ENCODE peak calls at places on chromosome 16, in eight cellular contexts. C, S, O, J, Y, P, K and Q are unnamed samples.

GRCh38 chr16:66382171-66382965 is 15.9 kb downstream of the CDH5 start:
- DNase-seq in C (no peak), S (peak), O (no peak), J (no peak), Y (no peak), P (no peak), K (peak), Q (no peak)

GRCh38 chr16:15782573-15783365 is 74.1 kb downstream of the MYH11 start:
- DNase-seq in C (no peak), S (no peak), O (no peak), J (no peak), Y (no peak), P (no peak), K (no peak), Q (no peak)

GRCh38 chr16:87410958-87411357 is 18.8 kb downstream of the MAP1LC3B start:
- DNase-seq in C (no peak), S (no peak), O (no peak), J (no peak), Y (no peak), P (peak), K (no peak), Q (no peak)

GRCh38 chr16:89452925-89453324 is 37.4 kb downstream of the ANKRD11 start:
- DNase-seq in C (no peak), S (no peak), O (no peak), J (no peak), Y (no peak), P (no peak), K (no peak), Q (no peak)

GRCh38 chr16:75376475-75376907 is 56.8 kb downstream of the CFDP1 start:
- DNase-seq in C (no peak), S (no peak), O (no peak), J (no peak), Y (no peak), P (no peak), K (no peak), Q (no peak)

GRCh38 chr16:56591377-56592060 is 2.2 kb downstream of the MT3 start:
- DNase-seq in C (no peak), S (no peak), O (no peak), J (no peak), Y (peak), P (peak), K (no peak), Q (peak)

GRCh38 chr16:80147021-80147680 is 393.6 kb upstream of the DYNLRB2 start:
- DNase-seq in C (no peak), S (peak), O (no peak), J (no peak), Y (no peak), P (no peak), K (no peak), Q (no peak)

GRCh38 chr16:87347932-87348615 is 30.9 kb upstream of the C16orf95 start:
- DNase-seq in C (no peak), S (no peak), O (no peak), J (peak), Y (no peak), P (no peak), K (no peak), Q (no peak)

GRCh38 chr16:47664653-47665325 is 203.7 kb downstream of the PHKB start:
- DNase-seq in C (no peak), S (no peak), O (no peak), J (no peak), Y (no peak), P (no peak), K (no peak), Q (no peak)

GRCh38 chr16:23406546-23407240 is 46.3 kb downstream of the COG7 start:
- DNase-seq in C (no peak), S (no peak), O (no peak), J (no peak), Y (no peak), P (no peak), K (no peak), Q (no peak)

GRCh38 chr16:26642047-26642664 is 424.6 kb upstream of the C16orf82 start:
- DNase-seq in C (peak), S (no peak), O (no peak), J (no peak), Y (no peak), P (no peak), K (no peak), Q (no peak)

GRCh38 chr16:17921357-17921978 is 415.1 kb downstream of the NPIPA8 start:
- DNase-seq in C (peak), S (peak), O (no peak), J (no peak), Y (no peak), P (no peak), K (no peak), Q (no peak)

GRCh38 chr16:14418795-14419225 is 211.2 kb downstream of the PARN start:
- DNase-seq in C (no peak), S (no peak), O (no peak), J (no peak), Y (no peak), P (no peak), K (no peak), Q (no peak)

GRCh38 chr16:64339052-64339770 is 782.7 kb downstream of the CDH11 start:
- DNase-seq in C (no peak), S (peak), O (no peak), J (no peak), Y (no peak), P (no peak), K (no peak), Q (no peak)

GRCh38 chr16:68526143-68526781 is 12.8 kb upstream of the ZFP90 start:
- DNase-seq in C (peak), S (no peak), O (no peak), J (no peak), Y (no peak), P (no peak), K (no peak), Q (no peak)

GRCh38 chr16:81487301-81487720 is 42.7 kb downstream of the CMIP start:
- DNase-seq in C (no peak), S (no peak), O (no peak), J (no peak), Y (no peak), P (no peak), K (no peak), Q (no peak)

GRCh38 chr16:22300427-22301071 is 3.3 kb downstream of the POLR3E start:
- DNase-seq in C (peak), S (peak), O (no peak), J (peak), Y (peak), P (no peak), K (no peak), Q (peak)

GRCh38 chr16:4826980-4827379 is 20.1 kb downstream of the GLYR1 start:
- DNase-seq in C (no peak), S (no peak), O (no peak), J (no peak), Y (no peak), P (no peak), K (no peak), Q (no peak)

GRCh38 chr16:85377388-85378144 is 235.6 kb upstream of the GSE1 start:
- DNase-seq in C (no peak), S (no peak), O (no peak), J (no peak), Y (no peak), P (no peak), K (no peak), Q (no peak)